ENCODE peak calls at places on chromosomes 13 and 19, in nine cellular contexts. F, Y, H, P, S, N, V, O and D are unnamed samples.

GRCh38 chr19:455031-455705 is 5.7 kb downstream of the SHC2 start:
- DNase-seq in Y (no peak), P (no peak), F (no peak), N (no peak), S (no peak), V (no peak), H (no peak), O (no peak), D (no peak)

GRCh38 chr13:40187324-40187795 is 479.1 kb downstream of the FOXO1 start:
- DNase-seq in S (peak), H (no peak), O (no peak), P (no peak), F (no peak), N (no peak), Y (no peak), V (peak), D (no peak)

GRCh38 chr19:16447015-16447384 is 24.8 kb downstream of the EPS15L1 start:
- DNase-seq in V (no peak), F (peak), N (no peak), S (no peak), Y (no peak), P (peak), O (peak), H (peak), D (no peak)

GRCh38 chr19:7159105-7159933 is 89.8 kb downstream of the ZNF557 start:
- DNase-seq in H (peak), F (no peak), P (peak), Y (peak), O (no peak), V (no peak), N (peak), S (no peak), D (peak)

GRCh38 chr13:40550130-40550529 is 116.3 kb downstream of the FOXO1 start:
- DNase-seq in Y (no peak), S (no peak), V (no peak), H (peak), P (no peak), F (no peak), N (no peak), O (peak), D (no peak)

GRCh38 chr13:84405286-84405685 is 523.0 kb upstream of the SLITRK1 start:
- DNase-seq in P (no peak), H (no peak), V (no peak), Y (no peak), O (peak), N (no peak), F (no peak), S (no peak), D (no peak)

GRCh38 chr13:38042771-38043170 is 173.2 kb upstream of the TRPC4 start:
- DNase-seq in F (peak), H (peak), Y (no peak), P (peak), V (no peak), O (peak), N (no peak), S (no peak), D (no peak)

GRCh38 chr19:801030-801860 is 4.0 kb downstream of the PTBP1 start:
- DNase-seq in P (peak), F (no peak), S (no peak), N (no peak), Y (peak), O (no peak), V (no peak), H (peak), D (no peak)

GRCh38 chr19:2732157-2732725 is 7.6 kb downstream of the SLC39A3 start:
- DNase-seq in Y (no peak), H (no peak), F (no peak), N (no peak), V (no peak), O (no peak), S (no peak), P (no peak), D (peak)